ENCODE peak calls at places on chromosomes 7 and 10, in eight cellular contexts. O is pancreas; U is NT2/D1; B is osteoblast; V is cardiac muscle cell; Y is colonic mucosa; A is CD4-positive, alpha-beta memory T cell; P is GM12878. Z is an unnamed sample.
A peak's percentile ranks its signal among the peaks of the same experiment; 100 is the strongest.

GRCh38 chr7:66758964-66759628 is 18.6 kb downstream of the RABGEF1 start:
- DNase-seq in U (no peak), P (no peak), Y (no peak), O (no peak), V (no peak), B (no peak), A (no peak), Z (no peak)

GRCh38 chr10:15088428-15089261 is at the start of gene ACBD7:
- DNase-seq in Y (peak; percentile 71), O (peak; percentile 75), P (no peak), B (peak; percentile 98), A (peak; percentile 83), V (peak; percentile 94), U (peak; percentile 70), Z (peak; percentile 91)

GRCh38 chr7:86668315-86668714 is 24.6 kb downstream of the GRM3 start:
- DNase-seq in A (no peak), P (no peak), O (no peak), V (no peak), B (no peak), Y (no peak), U (peak; percentile 38), Z (no peak)

GRCh38 chr10:58217612-58218011 is 50.1 kb downstream of the IPMK start:
- DNase-seq in O (no peak), U (no peak), P (no peak), Y (no peak), A (no peak), V (no peak), B (peak; percentile 46), Z (peak; percentile 52)

GRCh38 chr7:46544396-46545008 is 623.4 kb upstream of the IGFBP3 start:
- DNase-seq in B (no peak), U (no peak), Y (no peak), P (no peak), A (no peak), O (no peak), V (no peak), Z (peak; percentile 90)

GRCh38 chr7:415646-416525 is 103.8 kb downstream of the PDGFA start:
- DNase-seq in Y (no peak), V (no peak), B (peak; percentile 83), U (no peak), O (no peak), P (no peak), A (no peak), Z (no peak)

GRCh38 chr10:133135116-133135465 is 24.9 kb upstream of the KNDC1 start:
- DNase-seq in O (no peak), U (no peak), P (no peak), A (no peak), V (no peak), B (peak; percentile 45), Y (no peak), Z (no peak)

GRCh38 chr10:18294633-18295032 is 154.4 kb downstream of the CACNB2 start:
- DNase-seq in A (no peak), Y (no peak), B (no peak), U (no peak), O (no peak), V (no peak), P (peak; percentile 23), Z (no peak)

GRCh38 chr7:106944035-106944665 is 79.1 kb downstream of the PIK3CG start:
- DNase-seq in B (no peak), V (no peak), O (no peak), U (no peak), A (no peak), Y (no peak), P (no peak), Z (no peak)

GRCh38 chr10:121438320-121438719 is 159.9 kb downstream of the FGFR2 start:
- DNase-seq in V (no peak), U (no peak), B (no peak), P (no peak), Y (no peak), O (no peak), A (no peak), Z (no peak)
- H3K4me1 ChIP-seq in V (peaks cover 29% of the 10 kb centered on the region), U (peaks cover 1% of the 10 kb centered on the region), B (no peaks in the 10 kb centered on the region), P (no peaks in the 10 kb centered on the region), Y (no peaks in the 10 kb centered on the region), O (no peaks in the 10 kb centered on the region), A (no peaks in the 10 kb centered on the region), Z (no peaks in the 10 kb centered on the region)

GRCh38 chr10:49682879-49683278 is 3.4 kb downstream of the C10orf53 start:
- DNase-seq in P (no peak), U (no peak), V (no peak), A (no peak), B (no peak), O (no peak), Y (no peak), Z (no peak)

GRCh38 chr10:49678827-49679479 is 498 bp upstream of the C10orf53 start:
- DNase-seq in A (no peak), V (no peak), P (no peak), Y (no peak), B (no peak), U (no peak), O (no peak), Z (no peak)

GRCh38 chr10:49679480-49679893 is at the start of gene C10orf53:
- DNase-seq in V (peak; percentile 87), P (no peak), A (no peak), O (peak; percentile 29), U (no peak), B (peak; percentile 71), Y (peak; percentile 43), Z (peak; percentile 74)
- H3K27me3 ChIP-seq in V (peaks cover 57% of the 10 kb centered on the region), P (no peaks in the 10 kb centered on the region), A (no peaks in the 10 kb centered on the region), O (no peaks in the 10 kb centered on the region), U (peaks cover 53% of the 10 kb centered on the region), B (peaks cover 13% of the 10 kb centered on the region), Y (no peaks in the 10 kb centered on the region), Z (peaks cover 46% of the 10 kb centered on the region)

GRCh38 chr10:97573021-97573420 is 442 bp downstream of the ANKRD2 start:
- DNase-seq in V (no peak), O (no peak), A (no peak), B (peak; percentile 73), Y (no peak), U (no peak), P (no peak), Z (peak; percentile 27)
- H3K4me1 ChIP-seq in V (peaks cover 6% of the 10 kb centered on the region), O (no peaks in the 10 kb centered on the region), A (no peaks in the 10 kb centered on the region), B (peaks cover 20% of the 10 kb centered on the region), Y (no peaks in the 10 kb centered on the region), U (peaks cover 14% of the 10 kb centered on the region), P (no peaks in the 10 kb centered on the region), Z (peaks cover 14% of the 10 kb centered on the region)

GRCh38 chr7:38679419-38679818 is 48.2 kb upstream of the AMPH start:
- DNase-seq in A (no peak), U (no peak), O (no peak), P (no peak), Y (no peak), V (no peak), B (peak; percentile 48), Z (no peak)
- H3K27me3 ChIP-seq in A (no peaks in the 10 kb centered on the region), U (no peaks in the 10 kb centered on the region), O (no peaks in the 10 kb centered on the region), P (no peaks in the 10 kb centered on the region), Y (no peaks in the 10 kb centered on the region), V (no peaks in the 10 kb centered on the region), B (no peaks in the 10 kb centered on the region), Z (no peaks in the 10 kb centered on the region)

Z was measured in GM23248.